ENCODE peak calls at places on chromosomes 6 and 20, in ten cellular contexts. One of them, this sample, is unnamed.

GRCh38 chr6:33126101-33126714 is 50.4 kb downstream of the HLA-DPB1 start:
- DNase-seq in breast epithelium: peak; percentile 72
- DNase-seq in uterus: peak; percentile 33
- DNase-seq in tibial nerve: peak; percentile 44
- DNase-seq in ovary: peak; percentile 62
- DNase-seq in suprapubic skin: no peak
- DNase-seq in sigmoid colon: peak; percentile 71
- DNase-seq in stomach: peak; percentile 76
- DNase-seq in heart left ventricle: peak; percentile 47
- DNase-seq in Peyer's patch: peak; percentile 89
- DNase-seq in this sample: peak; percentile 24

GRCh38 chr6:39758905-39759605 is 33.1 kb upstream of the DAAM2 start:
- DNase-seq in breast epithelium: no peak
- DNase-seq in uterus: no peak
- DNase-seq in tibial nerve: no peak
- DNase-seq in ovary: no peak
- DNase-seq in suprapubic skin: no peak
- DNase-seq in sigmoid colon: no peak
- DNase-seq in stomach: no peak
- DNase-seq in heart left ventricle: no peak
- DNase-seq in Peyer's patch: no peak
- DNase-seq in this sample: no peak

GRCh38 chr20:57650756-57651483 is 30.7 kb upstream of the ZBP1 start:
- DNase-seq in breast epithelium: peak; percentile 33
- DNase-seq in uterus: no peak
- DNase-seq in tibial nerve: no peak
- DNase-seq in ovary: no peak
- DNase-seq in suprapubic skin: peak; percentile 53
- DNase-seq in sigmoid colon: no peak
- DNase-seq in stomach: no peak
- DNase-seq in heart left ventricle: no peak
- DNase-seq in Peyer's patch: peak; percentile 39
- DNase-seq in this sample: no peak

GRCh38 chr6:34391023-34391485 is 1.4 kb downstream of the NUDT3 start:
- DNase-seq in breast epithelium: no peak
- DNase-seq in uterus: peak; percentile 25
- DNase-seq in tibial nerve: no peak
- DNase-seq in ovary: no peak
- DNase-seq in suprapubic skin: no peak
- DNase-seq in sigmoid colon: peak; percentile 71
- DNase-seq in stomach: no peak
- DNase-seq in heart left ventricle: no peak
- DNase-seq in Peyer's patch: peak; percentile 49
- DNase-seq in this sample: peak; percentile 73

GRCh38 chr6:87858440-87858839 is 156.4 kb upstream of the AKIRIN2 start:
- DNase-seq in breast epithelium: no peak
- DNase-seq in uterus: no peak
- DNase-seq in tibial nerve: no peak
- DNase-seq in ovary: no peak
- DNase-seq in suprapubic skin: no peak
- DNase-seq in sigmoid colon: no peak
- DNase-seq in stomach: no peak
- DNase-seq in heart left ventricle: no peak
- DNase-seq in Peyer's patch: no peak
- DNase-seq in this sample: no peak

GRCh38 chr6:118894425-118895240 is 681 bp downstream of the ASF1A start:
- DNase-seq in breast epithelium: peak; percentile 58
- DNase-seq in uterus: peak; percentile 69
- DNase-seq in tibial nerve: peak; percentile 21
- DNase-seq in ovary: peak; percentile 70
- DNase-seq in suprapubic skin: peak; percentile 80
- DNase-seq in sigmoid colon: peak; percentile 79
- DNase-seq in stomach: peak; percentile 65
- DNase-seq in heart left ventricle: peak; percentile 78
- DNase-seq in Peyer's patch: peak; percentile 80
- DNase-seq in this sample: peak; percentile 40

GRCh38 chr6:44735631-44735963 is 348.1 kb downstream of the CDC5L start:
- DNase-seq in breast epithelium: no peak
- DNase-seq in uterus: no peak
- DNase-seq in tibial nerve: no peak
- DNase-seq in ovary: no peak
- DNase-seq in suprapubic skin: no peak
- DNase-seq in sigmoid colon: no peak
- DNase-seq in stomach: no peak
- DNase-seq in heart left ventricle: no peak
- DNase-seq in Peyer's patch: no peak
- DNase-seq in this sample: no peak

GRCh38 chr6:10411131-10411914 is 3.6 kb downstream of the TFAP2A start:
- DNase-seq in breast epithelium: no peak
- DNase-seq in uterus: no peak
- DNase-seq in tibial nerve: no peak
- DNase-seq in ovary: no peak
- DNase-seq in suprapubic skin: no peak
- DNase-seq in sigmoid colon: no peak
- DNase-seq in stomach: no peak
- DNase-seq in heart left ventricle: no peak
- DNase-seq in Peyer's patch: no peak
- DNase-seq in this sample: no peak

GRCh38 chr20:60584221-60584620 is 626.0 kb downstream of the CDH26 start:
- DNase-seq in breast epithelium: no peak
- DNase-seq in uterus: no peak
- DNase-seq in tibial nerve: no peak
- DNase-seq in ovary: no peak
- DNase-seq in suprapubic skin: no peak
- DNase-seq in sigmoid colon: no peak
- DNase-seq in stomach: no peak
- DNase-seq in heart left ventricle: no peak
- DNase-seq in Peyer's patch: no peak
- DNase-seq in this sample: no peak

GRCh38 chr20:60583741-60584140 is 625.5 kb downstream of the CDH26 start:
- DNase-seq in breast epithelium: no peak
- DNase-seq in uterus: no peak
- DNase-seq in tibial nerve: no peak
- DNase-seq in ovary: no peak
- DNase-seq in suprapubic skin: no peak
- DNase-seq in sigmoid colon: no peak
- DNase-seq in stomach: no peak
- DNase-seq in heart left ventricle: no peak
- DNase-seq in Peyer's patch: no peak
- DNase-seq in this sample: no peak

GRCh38 chr20:60581606-60582005 is 623.4 kb downstream of the CDH26 start:
- DNase-seq in breast epithelium: no peak
- DNase-seq in uterus: no peak
- DNase-seq in tibial nerve: no peak
- DNase-seq in ovary: no peak
- DNase-seq in suprapubic skin: no peak
- DNase-seq in sigmoid colon: no peak
- DNase-seq in stomach: no peak
- DNase-seq in heart left ventricle: no peak
- DNase-seq in Peyer's patch: no peak
- DNase-seq in this sample: no peak

GRCh38 chr20:60589624-60590023 is 631.4 kb downstream of the CDH26 start:
- DNase-seq in breast epithelium: no peak
- DNase-seq in uterus: no peak
- DNase-seq in tibial nerve: no peak
- DNase-seq in ovary: no peak
- DNase-seq in suprapubic skin: no peak
- DNase-seq in sigmoid colon: no peak
- DNase-seq in stomach: no peak
- DNase-seq in heart left ventricle: no peak
- DNase-seq in Peyer's patch: no peak
- DNase-seq in this sample: no peak

DNA sequence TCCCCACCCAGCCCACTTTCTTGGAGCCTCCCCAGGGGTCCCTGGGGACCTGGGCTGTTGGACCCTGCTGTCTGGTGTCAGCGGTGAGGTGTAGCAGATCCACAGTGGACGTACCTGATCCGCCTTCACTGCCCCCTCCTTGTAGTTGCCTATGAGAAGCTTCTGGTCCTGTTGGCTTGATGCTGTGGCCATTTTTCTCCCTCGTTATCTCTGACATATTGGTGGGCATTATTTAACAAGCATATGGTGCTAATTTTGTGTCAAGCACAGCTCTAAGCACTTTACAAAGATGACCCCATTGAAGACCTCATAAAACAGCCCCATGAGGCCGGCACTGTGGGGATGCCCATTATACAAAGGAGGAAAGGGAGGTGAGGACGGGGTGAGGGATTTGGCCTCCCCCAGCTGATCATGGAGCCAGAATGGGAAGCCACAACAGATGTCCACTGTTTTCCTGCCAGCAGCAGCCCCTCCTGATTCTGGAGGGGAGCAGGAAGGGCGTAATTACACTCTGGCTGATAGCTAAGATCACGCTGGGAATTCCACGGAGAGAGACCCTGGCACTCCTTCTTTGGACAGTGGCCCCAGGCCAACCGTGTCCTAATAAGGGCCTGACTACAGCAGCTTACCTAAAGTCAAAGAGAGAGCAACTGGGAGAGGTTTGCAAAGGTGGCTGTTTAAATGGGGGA is 628.3 kb downstream of the CDH26 start:
- DNase-seq in breast epithelium: no peak
- DNase-seq in uterus: no peak
- DNase-seq in tibial nerve: peak; percentile 17
- DNase-seq in ovary: no peak
- DNase-seq in suprapubic skin: no peak
- DNase-seq in sigmoid colon: no peak
- DNase-seq in stomach: no peak
- DNase-seq in heart left ventricle: peak; percentile 28
- DNase-seq in Peyer's patch: no peak
- DNase-seq in this sample: no peak
- TF ChIP-seq POLR2A in breast epithelium: no peak
- TF ChIP-seq POLR2A in uterus: no peak
- TF ChIP-seq POLR2A in tibial nerve: no peak
- TF ChIP-seq POLR2A in ovary: no peak
- TF ChIP-seq POLR2A in suprapubic skin: no peak
- TF ChIP-seq POLR2A in sigmoid colon: no peak
- TF ChIP-seq POLR2A in stomach: no peak
- TF ChIP-seq POLR2A in heart left ventricle: no peak
- TF ChIP-seq POLR2A in Peyer's patch: no peak
- TF ChIP-seq POLR2A in this sample: no peak

GRCh38 chr6:21828689-21829088 is 235.1 kb downstream of the SOX4 start:
- DNase-seq in breast epithelium: no peak
- DNase-seq in uterus: no peak
- DNase-seq in tibial nerve: no peak
- DNase-seq in ovary: no peak
- DNase-seq in suprapubic skin: no peak
- DNase-seq in sigmoid colon: no peak
- DNase-seq in stomach: no peak
- DNase-seq in heart left ventricle: no peak
- DNase-seq in Peyer's patch: no peak
- DNase-seq in this sample: no peak
- H3K27ac ChIP-seq in breast epithelium: no peak overlapping the region
- H3K27ac ChIP-seq in uterus: peak overlapping the region; percentile 70
- H3K27ac ChIP-seq in tibial nerve: no peak overlapping the region
- H3K27ac ChIP-seq in ovary: peak overlapping the region; percentile 15
- H3K27ac ChIP-seq in suprapubic skin: no peak overlapping the region
- H3K27ac ChIP-seq in sigmoid colon: no peak overlapping the region
- H3K27ac ChIP-seq in stomach: no peak overlapping the region
- H3K27ac ChIP-seq in heart left ventricle: no peak overlapping the region
- H3K27ac ChIP-seq in Peyer's patch: no peak overlapping the region
- H3K27ac ChIP-seq in this sample: no peak overlapping the region

DNA sequence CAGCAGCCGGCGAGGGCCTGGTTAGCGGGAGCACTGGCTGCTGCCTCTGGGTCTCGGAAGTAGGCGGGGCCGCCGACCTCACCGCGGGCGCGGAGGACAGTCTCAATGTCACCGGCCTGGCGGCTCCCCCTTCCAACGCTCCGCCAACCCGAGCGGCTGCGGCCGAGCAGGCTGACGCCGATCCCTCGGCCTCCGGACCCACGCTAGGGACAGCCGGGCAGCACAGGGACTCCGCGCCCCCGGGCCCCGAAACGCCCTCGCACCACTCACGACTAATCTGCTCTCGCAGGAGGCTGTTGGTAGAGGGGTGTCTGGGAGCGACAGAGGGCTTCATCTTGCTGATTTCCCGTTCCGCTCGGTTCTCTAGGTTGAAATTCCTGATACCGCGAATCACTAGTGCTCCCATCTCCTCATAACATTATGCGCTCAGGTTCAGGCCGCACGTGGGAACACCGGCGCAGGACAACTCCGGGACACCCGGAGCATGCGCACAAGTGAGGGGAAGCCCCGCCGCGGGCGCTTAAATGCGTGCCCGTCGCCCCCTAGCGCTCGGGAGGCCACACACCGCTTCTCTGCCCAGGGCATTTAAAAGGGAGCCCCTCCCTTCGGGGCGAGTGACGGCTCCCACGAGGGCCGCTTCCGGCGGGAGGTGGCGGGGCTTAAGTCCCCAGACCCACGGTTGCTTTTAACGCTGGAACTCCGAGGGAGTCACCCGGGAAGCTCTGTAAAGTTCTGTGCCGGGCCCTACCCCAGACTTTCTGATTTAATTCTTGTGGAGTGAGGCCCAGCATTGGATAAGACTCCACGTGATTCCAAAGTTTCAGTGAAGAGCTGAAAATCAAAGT is at the start of gene NDUFAF4:
- DNase-seq in breast epithelium: peak; percentile 94
- DNase-seq in uterus: peak; percentile 96
- DNase-seq in tibial nerve: peak; percentile 90
- DNase-seq in ovary: peak; percentile 97
- DNase-seq in suprapubic skin: peak; percentile 97
- DNase-seq in sigmoid colon: peak; percentile 98
- DNase-seq in stomach: peak; percentile 98
- DNase-seq in heart left ventricle: peak; percentile 97
- DNase-seq in Peyer's patch: peak; percentile 99
- DNase-seq in this sample: peak; percentile 96
- TF ChIP-seq POLR2A in breast epithelium: peak; percentile 37
- TF ChIP-seq POLR2A in uterus: peak; percentile 61
- TF ChIP-seq POLR2A in tibial nerve: peak; percentile 54
- TF ChIP-seq POLR2A in ovary: peak; percentile 58
- TF ChIP-seq POLR2A in suprapubic skin: peak; percentile 34
- TF ChIP-seq POLR2A in sigmoid colon: peak; percentile 53
- TF ChIP-seq POLR2A in stomach: no peak
- TF ChIP-seq POLR2A in heart left ventricle: peak; percentile 52
- TF ChIP-seq POLR2A in Peyer's patch: peak; percentile 60
- TF ChIP-seq POLR2A in this sample: peak; percentile 85

DNA sequence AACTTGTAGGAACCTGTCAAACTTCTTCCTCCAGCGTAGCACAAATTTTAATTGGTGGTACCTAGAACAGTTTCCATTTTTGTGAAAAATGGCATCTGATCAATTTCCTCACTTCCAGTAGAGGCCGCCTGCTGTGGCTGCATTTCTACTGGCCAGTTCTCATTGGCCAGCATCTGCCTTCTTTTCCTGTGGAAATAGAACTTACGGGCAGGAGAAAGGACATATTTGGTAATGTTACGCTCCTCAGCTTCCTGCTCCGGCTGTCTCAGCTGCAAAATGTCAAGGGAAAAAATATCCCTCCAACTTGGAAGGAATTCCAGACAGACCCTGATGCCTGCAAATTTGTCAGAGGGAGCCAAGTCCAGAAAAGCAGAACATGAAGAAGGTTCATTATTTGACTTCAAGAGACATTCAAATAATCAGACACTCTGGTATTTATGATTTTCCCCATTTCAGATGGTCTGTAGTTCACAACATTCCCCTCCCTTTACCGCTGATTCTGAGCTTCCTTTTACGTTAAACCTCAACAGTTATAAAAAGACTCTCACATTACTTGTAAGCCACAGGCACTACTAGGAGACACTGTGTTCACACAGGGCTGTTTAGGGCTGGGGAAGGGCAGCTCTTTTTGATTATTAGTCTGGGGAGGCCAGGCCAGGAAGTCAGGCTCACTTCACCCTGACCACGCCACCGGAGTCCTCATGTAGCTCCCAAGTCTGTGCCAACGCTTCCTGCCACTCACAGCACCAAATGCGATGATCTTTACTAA is 179.5 kb upstream of the CCN2 start:
- DNase-seq in breast epithelium: no peak
- DNase-seq in uterus: peak; percentile 54
- DNase-seq in tibial nerve: no peak
- DNase-seq in ovary: peak; percentile 40
- DNase-seq in suprapubic skin: no peak
- DNase-seq in sigmoid colon: peak; percentile 71
- DNase-seq in stomach: no peak
- DNase-seq in heart left ventricle: peak; percentile 66
- DNase-seq in Peyer's patch: peak; percentile 47
- DNase-seq in this sample: no peak
- H3K27ac ChIP-seq in breast epithelium: peak overlapping the region; percentile 84
- H3K27ac ChIP-seq in uterus: peak overlapping the region; percentile 92
- H3K27ac ChIP-seq in tibial nerve: peak overlapping the region; percentile 35
- H3K27ac ChIP-seq in ovary: peak overlapping the region; percentile 77
- H3K27ac ChIP-seq in suprapubic skin: peak overlapping the region; percentile 89
- H3K27ac ChIP-seq in sigmoid colon: peak overlapping the region; percentile 82
- H3K27ac ChIP-seq in stomach: peak overlapping the region; percentile 84
- H3K27ac ChIP-seq in heart left ventricle: peak overlapping the region; percentile 76
- H3K27ac ChIP-seq in Peyer's patch: peak overlapping the region; percentile 49
- H3K27ac ChIP-seq in this sample: peak overlapping the region; percentile 64

This sample was measured in gastrocnemius medialis.